ENCODE peak calls at places on chromosome 15, in eight cellular contexts. One of them, this sample, is unnamed. For H3K4me1, the result is how much of the 10 kb centered on the place peaks cover.

GRCh38 chr15:97096303-97096835 is 765.9 kb downstream of the NR2F2 start:
- DNase-seq in tibial artery: no peak
- DNase-seq in heart right ventricle: no peak
- DNase-seq in A549: no peak
- DNase-seq in PC-9: no peak
- DNase-seq in uterus: no peak
- DNase-seq in body of pancreas: no peak
- DNase-seq in mammary epithelial cell: no peak
- DNase-seq in this sample: no peak

GRCh38 chr15:53962646-53963561 is 15.3 kb upstream of the UNC13C start:
- DNase-seq in tibial artery: peak
- DNase-seq in heart right ventricle: peak
- DNase-seq in A549: no peak
- DNase-seq in PC-9: no peak
- DNase-seq in uterus: no peak
- DNase-seq in body of pancreas: no peak
- DNase-seq in mammary epithelial cell: no peak
- DNase-seq in this sample: no peak

GRCh38 chr15:93247466-93248121 is 158.6 kb upstream of the RGMA start:
- DNase-seq in tibial artery: no peak
- DNase-seq in heart right ventricle: no peak
- DNase-seq in A549: no peak
- DNase-seq in PC-9: no peak
- DNase-seq in uterus: no peak
- DNase-seq in body of pancreas: no peak
- DNase-seq in mammary epithelial cell: no peak
- DNase-seq in this sample: no peak

GRCh38 chr15:91471410-91471993 is 371.4 kb downstream of the SV2B start:
- DNase-seq in tibial artery: no peak
- DNase-seq in heart right ventricle: no peak
- DNase-seq in A549: no peak
- DNase-seq in PC-9: no peak
- DNase-seq in uterus: peak
- DNase-seq in body of pancreas: no peak
- DNase-seq in mammary epithelial cell: no peak
- DNase-seq in this sample: no peak

GRCh38 chr15:22918056-22918455 is 62.1 kb downstream of the CYFIP1 start:
- DNase-seq in tibial artery: no peak
- DNase-seq in heart right ventricle: no peak
- DNase-seq in A549: no peak
- DNase-seq in PC-9: peak
- DNase-seq in uterus: no peak
- DNase-seq in body of pancreas: no peak
- DNase-seq in mammary epithelial cell: peak
- DNase-seq in this sample: no peak

GRCh38 chr15:60003243-60004018 is 680 bp upstream of the FOXB1 start:
- DNase-seq in tibial artery: no peak
- DNase-seq in heart right ventricle: no peak
- DNase-seq in A549: no peak
- DNase-seq in PC-9: no peak
- DNase-seq in uterus: no peak
- DNase-seq in body of pancreas: no peak
- DNase-seq in mammary epithelial cell: no peak
- DNase-seq in this sample: no peak

GRCh38 chr15:79004336-79004735 is 59.5 kb upstream of the CTSH start:
- DNase-seq in tibial artery: no peak
- DNase-seq in heart right ventricle: no peak
- DNase-seq in A549: no peak
- DNase-seq in PC-9: peak
- DNase-seq in uterus: no peak
- DNase-seq in body of pancreas: no peak
- DNase-seq in mammary epithelial cell: peak
- DNase-seq in this sample: peak

GRCh38 chr15:40047413-40048154 is 8.6 kb upstream of the SRP14 start:
- DNase-seq in tibial artery: peak
- DNase-seq in heart right ventricle: peak
- DNase-seq in A549: no peak
- DNase-seq in PC-9: peak
- DNase-seq in uterus: no peak
- DNase-seq in body of pancreas: peak
- DNase-seq in mammary epithelial cell: peak
- DNase-seq in this sample: no peak

GRCh38 chr15:78850926-78851600 is 21.6 kb upstream of the MORF4L1 start:
- DNase-seq in tibial artery: no peak
- DNase-seq in heart right ventricle: no peak
- DNase-seq in A549: no peak
- DNase-seq in PC-9: no peak
- DNase-seq in uterus: no peak
- DNase-seq in body of pancreas: no peak
- DNase-seq in mammary epithelial cell: no peak
- DNase-seq in this sample: no peak

GRCh38 chr15:101042320-101042719 is 123.2 kb downstream of the LRRK1 start:
- DNase-seq in tibial artery: peak
- DNase-seq in heart right ventricle: no peak
- DNase-seq in A549: no peak
- DNase-seq in PC-9: no peak
- DNase-seq in uterus: peak
- DNase-seq in body of pancreas: no peak
- DNase-seq in mammary epithelial cell: no peak
- DNase-seq in this sample: no peak

GRCh38 chr15:65384895-65385867 is 7.4 kb upstream of the IGDCC3 start:
- DNase-seq in tibial artery: peak
- DNase-seq in heart right ventricle: peak
- DNase-seq in A549: peak
- DNase-seq in PC-9: peak
- DNase-seq in uterus: peak
- DNase-seq in body of pancreas: peak
- DNase-seq in mammary epithelial cell: peak
- DNase-seq in this sample: peak
- H3K4me3 ChIP-seq in tibial artery: peak
- H3K4me3 ChIP-seq in heart right ventricle: no peak
- H3K4me3 ChIP-seq in A549: peak
- H3K4me3 ChIP-seq in PC-9: peak
- H3K4me3 ChIP-seq in uterus: peak
- H3K4me3 ChIP-seq in body of pancreas: peak
- H3K4me3 ChIP-seq in mammary epithelial cell: peak
- H3K4me3 ChIP-seq in this sample: peak

DNA sequence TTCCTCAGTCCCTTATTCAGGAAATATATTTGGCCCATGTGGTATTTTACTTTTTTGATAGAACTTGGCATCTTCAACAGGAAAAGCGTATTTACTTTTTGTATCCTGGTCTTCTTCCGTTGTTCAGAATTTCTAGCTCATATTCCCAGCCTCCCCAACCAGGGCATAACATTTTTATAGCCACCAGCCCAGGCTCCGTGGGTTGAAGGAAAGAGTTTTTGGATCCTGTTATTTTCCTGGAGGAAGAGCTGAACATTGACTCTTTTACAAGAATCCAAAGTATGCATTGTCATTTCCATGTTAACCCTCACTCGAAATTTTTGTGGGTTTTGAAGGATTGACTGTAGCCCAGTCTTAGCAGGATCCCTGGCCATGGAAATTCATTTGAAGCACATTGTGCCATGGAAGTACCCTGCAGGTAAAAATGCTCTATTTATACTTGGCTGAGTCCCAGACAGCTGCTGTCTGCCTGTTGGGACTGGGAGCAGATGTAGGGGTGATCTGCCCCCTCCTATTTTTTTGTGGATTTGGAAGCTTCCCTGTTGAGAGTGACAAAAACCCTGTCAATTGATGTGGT is 98.8 kb downstream of the AKAP13 start:
- DNase-seq in tibial artery: no peak
- DNase-seq in heart right ventricle: no peak
- DNase-seq in A549: no peak
- DNase-seq in PC-9: no peak
- DNase-seq in uterus: no peak
- DNase-seq in body of pancreas: no peak
- DNase-seq in mammary epithelial cell: peak
- DNase-seq in this sample: no peak
- H3K4me1 ChIP-seq in tibial artery: under half
- H3K4me1 ChIP-seq in heart right ventricle: half or more
- H3K4me1 ChIP-seq in A549: half or more
- H3K4me1 ChIP-seq in PC-9: under half
- H3K4me1 ChIP-seq in uterus: under half
- H3K4me1 ChIP-seq in body of pancreas: under half
- H3K4me1 ChIP-seq in mammary epithelial cell: half or more
- H3K4me1 ChIP-seq in this sample: under half

DNA sequence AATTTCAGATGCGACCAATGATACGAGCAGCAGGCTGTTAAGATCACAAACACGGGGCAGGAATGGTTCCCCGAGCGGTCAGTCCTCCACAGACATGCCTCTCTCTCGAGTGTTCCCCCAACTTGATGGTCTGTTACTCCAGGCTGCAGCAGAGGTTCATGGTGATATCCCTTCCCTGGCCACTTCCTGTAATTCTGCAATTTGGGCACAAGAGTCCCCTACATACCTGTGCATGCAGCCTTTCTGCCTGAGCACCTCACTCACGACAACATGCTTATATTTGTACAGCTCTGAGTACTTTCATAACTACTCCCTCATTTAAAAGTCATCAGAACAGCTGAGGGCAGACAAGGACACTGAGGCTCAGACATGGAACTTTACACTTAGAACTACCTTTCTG is 408.1 kb upstream of the NR2F2 start:
- DNase-seq in tibial artery: no peak
- DNase-seq in heart right ventricle: no peak
- DNase-seq in A549: no peak
- DNase-seq in PC-9: no peak
- DNase-seq in uterus: no peak
- DNase-seq in body of pancreas: peak
- DNase-seq in mammary epithelial cell: peak
- DNase-seq in this sample: no peak
- TF ChIP-seq CTCF in tibial artery: no peak
- TF ChIP-seq CTCF in heart right ventricle: no peak
- TF ChIP-seq CTCF in A549: no peak
- TF ChIP-seq CTCF in PC-9: no peak
- TF ChIP-seq CTCF in uterus: no peak
- TF ChIP-seq CTCF in body of pancreas: no peak
- TF ChIP-seq CTCF in mammary epithelial cell: peak
- TF ChIP-seq CTCF in this sample: no peak

GRCh38 chr15:80697316-80697715 is 2.2 kb downstream of the ABHD17C start:
- DNase-seq in tibial artery: no peak
- DNase-seq in heart right ventricle: no peak
- DNase-seq in A549: no peak
- DNase-seq in PC-9: peak
- DNase-seq in uterus: no peak
- DNase-seq in body of pancreas: no peak
- DNase-seq in mammary epithelial cell: no peak
- DNase-seq in this sample: no peak
- H3K4me3 ChIP-seq in tibial artery: no peak
- H3K4me3 ChIP-seq in heart right ventricle: no peak
- H3K4me3 ChIP-seq in A549: peak
- H3K4me3 ChIP-seq in PC-9: peak
- H3K4me3 ChIP-seq in uterus: no peak
- H3K4me3 ChIP-seq in body of pancreas: no peak
- H3K4me3 ChIP-seq in mammary epithelial cell: peak
- H3K4me3 ChIP-seq in this sample: no peak

GRCh38 chr15:70066004-70066403 is 31.7 kb downstream of the TLE3 start:
- DNase-seq in tibial artery: no peak
- DNase-seq in heart right ventricle: no peak
- DNase-seq in A549: no peak
- DNase-seq in PC-9: no peak
- DNase-seq in uterus: no peak
- DNase-seq in body of pancreas: no peak
- DNase-seq in mammary epithelial cell: no peak
- DNase-seq in this sample: no peak
- H3K4me1 ChIP-seq in tibial artery: under half
- H3K4me1 ChIP-seq in heart right ventricle: under half
- H3K4me1 ChIP-seq in A549: under half
- H3K4me1 ChIP-seq in PC-9: under half
- H3K4me1 ChIP-seq in uterus: under half
- H3K4me1 ChIP-seq in body of pancreas: half or more
- H3K4me1 ChIP-seq in mammary epithelial cell: under half
- H3K4me1 ChIP-seq in this sample: under half

GRCh38 chr15:57462391-57462790 is 86.1 kb downstream of the CGNL1 start:
- DNase-seq in tibial artery: no peak
- DNase-seq in heart right ventricle: no peak
- DNase-seq in A549: no peak
- DNase-seq in PC-9: no peak
- DNase-seq in uterus: no peak
- DNase-seq in body of pancreas: no peak
- DNase-seq in mammary epithelial cell: peak
- DNase-seq in this sample: no peak
- TF ChIP-seq CTCF in tibial artery: no peak
- TF ChIP-seq CTCF in heart right ventricle: peak
- TF ChIP-seq CTCF in A549: peak
- TF ChIP-seq CTCF in PC-9: no peak
- TF ChIP-seq CTCF in uterus: peak
- TF ChIP-seq CTCF in body of pancreas: no peak
- TF ChIP-seq CTCF in mammary epithelial cell: peak
- TF ChIP-seq CTCF in this sample: peak

This sample was measured in breast epithelium.